ENCODE peak calls at places on chromosomes 11 and 22, in four cellular contexts. I is BE2C, W is brain microvascular endothelial cell, T is AG10803. L is an unnamed sample.

GRCh38 chr22:49090061-49090852 is 737.4 kb downstream of the BRD1 start:
- DNase-seq in T (no peak), I (no peak), W (no peak), L (no peak)

GRCh38 chr11:92245700-92246270 is 21.2 kb downstream of the FAT3 start:
- DNase-seq in I (no peak), T (no peak), W (no peak), L (no peak)

GRCh38 chr22:45692549-45692948 is 20.9 kb downstream of the ATXN10 start:
- DNase-seq in T (peak), I (no peak), W (no peak), L (peak)

GRCh38 chr22:24507742-24508141 is 12.6 kb downstream of the UPB1 start:
- DNase-seq in W (no peak), T (no peak), I (no peak), L (no peak)

GRCh38 chr11:130638048-130638447 is 189.6 kb downstream of the ADAMTS15 start:
- DNase-seq in T (no peak), I (no peak), W (no peak), L (no peak)

GRCh38 chr11:63573881-63574855 is 11.0 kb upstream of the PLAAT2 start:
- DNase-seq in T (peak), W (peak), I (no peak), L (peak)

GRCh38 chr11:118462178-118462577 is 25.9 kb downstream of the KMT2A start:
- DNase-seq in I (no peak), T (no peak), W (no peak), L (no peak)

GRCh38 chr11:76799061-76799804 is 16.1 kb downstream of the TSKU start:
- DNase-seq in I (peak), W (peak), T (peak), L (peak)

GRCh38 chr11:14015711-14016110 is 53.2 kb downstream of the SPON1 start:
- DNase-seq in T (peak), W (peak), I (no peak), L (peak)

GRCh38 chr11:35549787-35550186 is 24.4 kb upstream of the PAMR1 start:
- DNase-seq in I (no peak), T (peak), W (peak), L (peak)

GRCh38 chr22:37545703-37546435 is 14.4 kb upstream of the CDC42EP1 start:
- DNase-seq in T (peak), I (no peak), W (peak), L (peak)

GRCh38 chr22:46626356-46626755 is 6.2 kb downstream of the GRAMD4 start:
- DNase-seq in T (no peak), W (no peak), I (no peak), L (no peak)

GRCh38 chr11:64772318-64773018 is 5.9 kb downstream of the SF1 start:
- DNase-seq in T (no peak), W (no peak), I (no peak), L (no peak)

GRCh38 chr22:17492247-17492646 is 71.1 kb upstream of the SLC25A18 start:
- DNase-seq in I (no peak), W (no peak), T (no peak), L (peak)

GRCh38 chr11:47408598-47409439 is 429 bp downstream of the SLC39A13 start:
- DNase-seq in T (peak), W (peak), I (peak), L (peak)

GRCh38 chr11:106022795-106023275 is 795 bp upstream of the MSANTD4 start:
- DNase-seq in W (no peak), T (no peak), I (no peak), L (no peak)

GRCh38 chr22:19524170-19525115 is at the start of gene CLDN5:
- DNase-seq in T (no peak), I (no peak), W (no peak), L (peak)

GRCh38 chr22:19522881-19523239 is 1.4 kb downstream of the CLDN5 start:
- DNase-seq in T (no peak), W (no peak), I (no peak), L (no peak)

GRCh38 chr22:19525116-19525660 is 978 bp upstream of the CLDN5 start:
- DNase-seq in T (no peak), I (no peak), W (no peak), L (no peak)

GRCh38 chr22:19522190-19522880 is 1.9 kb downstream of the CLDN5 start:
- DNase-seq in I (peak), T (no peak), W (no peak), L (no peak)

GRCh38 chr22:19523240-19524169 is 705 bp downstream of the CLDN5 start:
- DNase-seq in I (no peak), T (peak), W (no peak), L (peak)
- H3K4me3 ChIP-seq in I (no peak), T (peak), W (peak), L (peak)

GRCh38 chr11:111978028-111978771 is 41.1 kb downstream of the DIXDC1 start:
- DNase-seq in I (peak), W (peak), T (peak), L (peak)
- TF ChIP-seq CTCF in I (no peak), W (peak), T (peak), L (peak)

DNA sequence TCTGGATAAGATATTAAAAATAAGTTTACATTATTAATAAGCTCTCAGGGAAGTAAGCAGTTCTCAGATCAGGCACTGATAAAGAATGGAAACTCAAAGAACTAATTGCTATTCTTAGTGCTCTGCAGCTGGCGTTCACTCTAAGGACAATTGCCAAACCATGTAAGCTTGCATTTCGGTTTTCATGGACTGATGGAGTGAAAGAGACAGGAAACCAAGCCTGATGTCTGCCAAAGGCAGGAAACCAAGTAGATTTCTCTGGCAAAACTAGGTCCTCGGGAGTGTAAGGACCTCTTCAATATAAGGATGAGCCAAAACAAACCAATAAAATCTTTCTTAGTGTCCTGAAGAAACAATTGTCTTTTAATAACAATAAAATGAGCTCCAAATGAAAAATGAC is 355.2 kb downstream of the RAB38 start:
- DNase-seq in I (no peak), T (no peak), W (no peak), L (no peak)
- H3K4me3 ChIP-seq in I (no peak), T (no peak), W (no peak), L (no peak)

DNA sequence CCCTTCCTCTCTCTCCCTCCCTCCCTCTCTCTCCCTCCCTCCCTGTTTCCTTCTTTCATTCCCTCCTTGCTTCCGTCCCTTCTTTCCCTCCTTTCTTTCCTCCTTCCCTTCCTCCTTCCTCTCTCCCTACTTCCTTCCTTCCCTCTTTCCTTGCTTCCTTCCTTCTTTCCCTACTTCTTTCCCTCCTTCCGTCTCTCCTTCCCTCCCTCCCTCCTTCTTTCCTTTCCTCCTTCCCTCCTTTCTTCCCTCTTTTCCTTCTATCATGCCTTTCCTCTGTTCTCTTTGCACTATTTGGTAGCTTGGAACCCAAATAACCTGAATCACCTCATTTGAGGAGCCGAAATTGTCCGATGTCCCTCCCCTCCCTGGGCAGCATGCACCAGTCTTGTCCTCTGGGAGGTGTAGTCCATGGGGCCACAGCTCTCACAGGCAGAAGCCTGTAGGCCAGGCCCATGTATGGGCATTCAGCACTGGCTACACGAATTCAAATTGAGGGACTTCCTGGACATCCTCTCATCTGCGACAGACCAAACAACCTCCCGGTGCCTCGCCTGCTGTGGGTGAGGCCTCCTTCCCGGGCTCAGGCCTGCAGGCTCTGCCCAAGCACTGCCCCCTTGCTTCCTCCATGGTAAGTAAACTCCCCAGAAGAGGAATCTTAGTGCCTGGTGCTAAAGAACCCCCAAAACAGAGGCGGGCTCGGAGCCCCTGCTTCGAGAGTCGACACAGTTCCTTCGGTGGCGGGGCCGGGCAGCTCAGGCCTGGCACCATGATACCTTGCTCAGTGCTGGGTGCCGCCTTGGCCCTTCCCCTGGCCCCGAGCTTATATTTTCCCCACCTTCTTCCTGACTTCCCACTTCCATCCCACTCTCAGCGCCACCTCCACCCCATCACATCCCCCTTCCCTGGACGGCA is 454.1 kb upstream of the CADM1 start:
- DNase-seq in I (no peak), W (no peak), T (no peak), L (no peak)
- TF ChIP-seq CTCF in I (no peak), W (no peak), T (no peak), L (no peak)

DNA sequence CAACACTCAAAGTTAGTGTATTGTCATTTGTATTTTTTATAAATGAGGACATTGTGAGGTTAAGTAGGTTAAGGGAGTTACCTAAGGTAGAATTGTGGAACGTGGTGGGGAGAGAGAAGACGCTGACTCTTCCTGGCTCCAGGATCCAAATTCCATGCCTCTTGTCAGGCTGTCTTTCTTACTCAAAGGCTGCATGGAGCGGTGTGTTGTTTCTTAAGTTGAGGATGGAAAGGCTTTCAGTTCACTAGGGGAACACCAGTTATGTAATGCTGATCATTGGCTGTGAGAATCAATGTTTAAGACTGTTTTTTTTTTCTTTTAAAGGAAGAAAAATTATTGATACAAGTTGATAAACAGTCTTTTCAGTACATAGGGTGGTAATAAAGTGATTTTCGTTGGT is 2.9 kb downstream of the UBE2L3 start:
- DNase-seq in I (no peak), T (no peak), W (no peak), L (no peak)
- H3K4me3 ChIP-seq in I (no peak), T (no peak), W (no peak), L (no peak)

DNA sequence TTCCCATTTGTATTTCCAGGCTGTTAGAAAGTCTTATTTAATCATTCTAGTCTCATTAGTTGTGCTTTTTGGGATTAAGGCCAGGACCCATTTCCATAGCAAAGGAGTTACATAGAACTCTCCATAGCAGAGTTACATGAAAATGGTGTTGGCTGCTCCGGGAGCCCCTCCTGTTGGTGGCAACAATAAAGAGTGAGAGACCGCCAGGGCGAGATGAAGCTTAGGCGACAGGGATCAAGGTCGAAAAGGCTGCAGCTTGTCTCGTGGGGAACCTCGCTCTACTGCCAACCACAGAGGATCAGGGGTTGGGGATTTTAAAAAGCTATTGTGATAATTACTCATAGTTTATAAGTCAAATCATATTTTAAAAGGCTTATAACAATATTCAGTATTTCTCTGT is 58.4 kb downstream of the GRIK4 start:
- DNase-seq in T (no peak), I (no peak), W (no peak), L (no peak)
- TF ChIP-seq CTCF in T (no peak), I (no peak), W (no peak), L (no peak)

GRCh38 chr22:40434745-40435144 is 64.4 kb downstream of the SGSM3 start:
- DNase-seq in I (no peak), T (no peak), W (no peak), L (no peak)

GRCh38 chr22:40434101-40434500 is 63.7 kb downstream of the SGSM3 start:
- DNase-seq in T (peak), I (no peak), W (no peak), L (peak)

GRCh38 chr22:40432625-40433024 is 62.2 kb downstream of the SGSM3 start:
- DNase-seq in T (no peak), W (no peak), I (no peak), L (no peak)

GRCh38 chr22:40432167-40432566 is 61.8 kb downstream of the SGSM3 start:
- DNase-seq in I (no peak), W (no peak), T (no peak), L (no peak)

DNA sequence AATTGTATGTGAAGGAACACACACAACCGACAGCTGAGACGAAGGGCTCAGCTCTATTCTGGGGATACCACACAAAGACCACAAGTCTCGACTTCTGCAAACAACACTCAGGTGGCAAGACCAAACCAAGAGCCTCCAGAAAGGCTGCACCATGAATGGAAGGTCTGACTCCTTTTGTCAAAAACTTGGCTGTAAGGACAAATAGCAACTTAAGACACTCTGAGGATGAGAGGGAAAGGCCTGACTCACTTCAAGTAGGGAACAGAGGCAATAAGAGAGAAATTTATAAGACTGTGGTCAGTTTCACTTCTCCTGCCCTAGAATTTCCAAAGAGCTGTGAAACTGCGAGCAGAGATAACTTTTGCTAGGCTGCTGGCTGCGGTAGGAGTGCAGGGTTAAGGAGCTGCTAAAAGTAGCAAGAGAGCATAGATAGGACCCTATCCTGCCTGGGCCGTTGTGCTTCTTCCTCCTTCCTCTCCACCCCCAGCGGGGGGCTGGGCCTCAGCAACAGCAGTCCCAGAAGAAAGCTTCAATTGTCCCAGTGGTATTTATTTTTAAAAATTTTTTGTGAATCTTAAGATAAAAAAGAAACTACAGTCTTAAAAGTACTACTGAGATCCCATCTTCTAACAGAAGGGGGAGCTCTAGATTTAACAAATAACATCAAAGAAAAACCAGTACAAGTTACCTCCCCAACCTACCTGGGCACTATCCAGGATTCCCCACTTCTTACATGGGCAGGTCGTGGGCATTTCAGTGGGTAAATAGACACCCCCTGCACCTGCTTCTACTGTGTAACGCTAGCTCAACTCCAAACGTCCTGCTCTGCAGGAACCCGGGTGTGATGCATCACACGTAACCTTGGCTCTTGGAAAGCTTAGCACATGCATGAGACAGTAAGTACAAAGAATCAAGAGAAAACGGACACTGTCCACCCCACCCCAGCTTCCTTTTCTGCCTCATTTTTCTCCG is 66.4 kb downstream of the SGSM3 start:
- DNase-seq in W (peak), I (no peak), T (peak), L (peak)
- H3K4me3 ChIP-seq in W (peak), I (no peak), T (peak), L (no peak)

GRCh38 chr11:9057032-9057431 is 34.4 kb downstream of the SCUBE2 start:
- DNase-seq in I (no peak), T (peak), W (no peak), L (no peak)

GRCh38 chr11:9056467-9056866 is 34.9 kb downstream of the SCUBE2 start:
- DNase-seq in W (no peak), I (no peak), T (no peak), L (no peak)

GRCh38 chr11:9057888-9058287 is 33.5 kb downstream of the SCUBE2 start:
- DNase-seq in W (no peak), T (no peak), I (no peak), L (no peak)

GRCh38 chr11:9061807-9062206 is 29.6 kb downstream of the SCUBE2 start:
- DNase-seq in W (no peak), I (no peak), T (no peak), L (no peak)

DNA sequence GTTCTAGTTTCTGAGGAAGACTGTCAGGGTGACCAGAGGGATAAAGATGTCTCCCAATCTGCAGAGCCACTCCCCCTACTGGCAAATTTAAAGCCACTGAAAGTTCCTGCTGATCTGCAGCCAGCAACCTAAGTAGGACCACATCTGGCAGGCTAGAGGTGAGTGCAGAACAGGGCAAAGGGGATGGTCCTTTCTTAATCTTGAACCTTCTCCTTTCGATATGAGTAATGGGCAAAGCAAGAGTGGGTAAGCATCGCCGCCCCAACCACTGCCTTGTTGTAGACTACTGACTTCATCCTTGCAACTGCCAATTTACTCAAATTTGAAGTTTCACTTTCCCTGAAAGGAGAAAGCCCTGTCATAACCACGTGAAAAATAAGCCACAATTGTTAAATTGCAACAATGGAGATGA is 30.7 kb downstream of the SCUBE2 start:
- DNase-seq in T (no peak), W (no peak), I (no peak), L (peak)
- TF ChIP-seq CTCF in T (peak), W (peak), I (peak), L (peak)

GRCh38 chr11:67293090-67293489 is 4.0 kb downstream of the ANKRD13D start:
- DNase-seq in I (no peak), T (peak), W (no peak), L (peak)
- H3K4me3 ChIP-seq in I (no peak), T (no peak), W (no peak), L (no peak)

L was measured in cardiac fibroblast.